ENCODE peak calls at places on chromosome 11, in nine cellular contexts. H is heart left ventricle, V is nephron progenitor cell, O is HCT116, J is AG10803, T is pancreas, X is transverse colon, P is neural crest cell, L is cardiac fibroblast. I is an unnamed sample.

GRCh38 chr11:36075053-36075452 is 131.2 kb downstream of the LDLRAD3 start:
- DNase-seq in H (no peak), V (no peak), O (no peak), J (peak), T (no peak), X (no peak), P (no peak), L (peak), I (no peak)

GRCh38 chr11:65172600-65172999 is 2.6 kb downstream of the SPDYC start:
- DNase-seq in H (no peak), V (no peak), O (no peak), J (no peak), T (no peak), X (no peak), P (no peak), L (no peak), I (no peak)

GRCh38 chr11:67544591-67545242 is 21.5 kb upstream of the CABP2 start:
- DNase-seq in H (no peak), V (no peak), O (no peak), J (no peak), T (no peak), X (peak), P (no peak), L (peak), I (no peak)

GRCh38 chr11:113474362-113475159 is 637 bp downstream of the DRD2 start:
- DNase-seq in H (peak), V (peak), O (no peak), J (peak), T (peak), X (peak), P (peak), L (peak), I (peak)

GRCh38 chr11:112784323-112785073 is 176.7 kb upstream of the NCAM1 start:
- DNase-seq in H (peak), V (peak), O (no peak), J (peak), T (peak), X (peak), P (no peak), L (peak), I (no peak)

GRCh38 chr11:126522152-126522551 is 166.7 kb downstream of the ST3GAL4 start:
- DNase-seq in H (no peak), V (no peak), O (no peak), J (peak), T (no peak), X (no peak), P (no peak), L (no peak), I (no peak)

GRCh38 chr11:17197431-17197898 is 10.3 kb downstream of the PIK3C2A start:
- DNase-seq in H (no peak), V (no peak), O (no peak), J (no peak), T (no peak), X (no peak), P (no peak), L (peak), I (no peak)

GRCh38 chr11:21806508-21806907 is 386.4 kb upstream of the ANO5 start:
- DNase-seq in H (no peak), V (no peak), O (no peak), J (no peak), T (no peak), X (no peak), P (no peak), L (no peak), I (no peak)

GRCh38 chr11:93024376-93024775 is 54.9 kb downstream of the MTNR1B start:
- DNase-seq in H (no peak), V (no peak), O (no peak), J (peak), T (no peak), X (no peak), P (no peak), L (peak), I (no peak)

GRCh38 chr11:93967944-93968343 is 53.2 kb upstream of the HEPHL1 start:
- DNase-seq in H (no peak), V (no peak), O (no peak), J (no peak), T (no peak), X (no peak), P (no peak), L (no peak), I (no peak)

GRCh38 chr11:111912535-111912934 is at the start of gene HSPB2:
- DNase-seq in H (peak), V (peak), O (no peak), J (no peak), T (peak), X (no peak), P (no peak), L (no peak), I (peak)

GRCh38 chr11:6202036-6202435 is 3.0 kb downstream of the OR52W1 start:
- DNase-seq in H (no peak), V (no peak), O (no peak), J (peak), T (no peak), X (no peak), P (no peak), L (no peak), I (no peak)

GRCh38 chr11:11148104-11148509 is 204.9 kb downstream of the CSNK2A3 start:
- DNase-seq in H (peak), V (peak), O (no peak), J (peak), T (no peak), X (peak), P (no peak), L (peak), I (no peak)

GRCh38 chr11:26286472-26287066 is 45.4 kb upstream of the ANO3 start:
- DNase-seq in H (no peak), V (peak), O (no peak), J (no peak), T (no peak), X (no peak), P (peak), L (peak), I (peak)

GRCh38 chr11:8209208-8209807 is 40.5 kb upstream of the RIC3 start:
- DNase-seq in H (no peak), V (no peak), O (no peak), J (no peak), T (peak), X (no peak), P (no peak), L (no peak), I (no peak)
- TF ChIP-seq CTCF in H (peak), V (no peak), O (no peak), J (peak), T (no peak), X (peak), P (peak), L (peak), I (peak)

GRCh38 chr11:96012086-96012824 is 88.3 kb upstream of the MTMR2 start:
- DNase-seq in H (no peak), V (peak), O (peak), J (peak), T (no peak), X (peak), P (peak), L (peak), I (no peak)
- TF ChIP-seq CTCF in H (peak), V (peak), O (peak), J (peak), T (no peak), X (peak), P (peak), L (peak), I (no peak)

GRCh38 chr11:20712912-20713311 is 43.5 kb downstream of the NELL1 start:
- DNase-seq in H (no peak), V (no peak), O (no peak), J (no peak), T (no peak), X (no peak), P (no peak), L (no peak), I (no peak)
- TF ChIP-seq CTCF in H (no peak), V (no peak), O (no peak), J (no peak), T (no peak), X (no peak), P (no peak), L (no peak), I (no peak)

GRCh38 chr11:44178381-44178780 is 82.9 kb downstream of the EXT2 start:
- DNase-seq in H (peak), V (no peak), O (no peak), J (peak), T (no peak), X (no peak), P (no peak), L (peak), I (no peak)
- TF ChIP-seq CTCF in H (no peak), V (no peak), O (no peak), J (peak), T (no peak), X (no peak), P (no peak), L (peak), I (no peak)

I was measured in glutamatergic neuron.